ENCODE peak calls at places on chromosome 22, in eight cellular contexts. N, I, V, Y, B, F, W and Q are unnamed samples.

GRCh38 chr22:48576333-48577013 is 1251.2 kb downstream of the BRD1 start:
- DNase-seq in V (peak), W (peak), N (no peak), B (peak), I (no peak), F (peak), Y (no peak), Q (no peak)

GRCh38 chr22:47474464-47474863 is 712.0 kb downstream of the TBC1D22A start:
- DNase-seq in B (no peak), I (no peak), V (no peak), N (no peak), F (no peak), W (no peak), Y (no peak), Q (no peak)

GRCh38 chr22:38418589-38418988 is 36.4 kb downstream of the KCNJ4 start:
- DNase-seq in F (no peak), I (no peak), Y (no peak), V (no peak), B (no peak), W (no peak), N (no peak), Q (no peak)

GRCh38 chr22:28855355-28856094 is 27.8 kb upstream of the ZNRF3 start:
- DNase-seq in V (peak), W (peak), F (peak), Y (peak), I (peak), N (no peak), B (no peak), Q (peak)

GRCh38 chr22:46036558-46037408 is 59.8 kb upstream of the WNT7B start:
- DNase-seq in B (no peak), W (peak), I (no peak), V (peak), N (no peak), F (no peak), Y (peak), Q (peak)

GRCh38 chr22:43126506-43127165 is 16.1 kb downstream of the BIK start:
- DNase-seq in B (no peak), W (peak), F (no peak), V (peak), N (no peak), Y (no peak), I (peak), Q (peak)

GRCh38 chr22:49905465-49905864 is 12.8 kb downstream of the ALG12 start:
- DNase-seq in N (no peak), Y (no peak), F (no peak), I (no peak), W (no peak), V (no peak), B (no peak), Q (no peak)

GRCh38 chr22:21778705-21779363 is 43.2 kb upstream of the YPEL1 start:
- DNase-seq in I (no peak), Y (no peak), N (no peak), W (no peak), F (no peak), V (no peak), B (no peak), Q (peak)

GRCh38 chr22:37617431-37617830 is 8.8 kb downstream of the GGA1 start:
- DNase-seq in F (no peak), I (no peak), Y (no peak), V (no peak), N (no peak), W (no peak), B (no peak), Q (no peak)

GRCh38 chr22:46104881-46105493 is 45.3 kb upstream of the PPARA start:
- DNase-seq in N (no peak), B (no peak), Y (no peak), W (no peak), V (no peak), I (no peak), F (no peak), Q (no peak)